ENCODE peak calls at places on chromosomes 3 and 15, in nine cellular contexts. C, T, Z, F, U, R, L, S and W are unnamed samples.

GRCh38 chr3:152400912-152401311 is 132.2 kb downstream of the MBNL1 start:
- DNase-seq in L (no peak), R (no peak), F (peak), Z (no peak), U (no peak), S (no peak), C (peak), T (no peak), W (peak)

GRCh38 chr3:30934208-30934550 is 39.7 kb upstream of the GADL1 start:
- DNase-seq in T (no peak), R (no peak), U (no peak), Z (no peak), S (no peak), C (peak), F (peak), L (no peak), W (peak)

GRCh38 chr15:60787737-60788513 is 309.0 kb upstream of the ICE2 start:
- DNase-seq in R (no peak), U (no peak), T (no peak), L (no peak), S (no peak), F (no peak), Z (no peak), C (peak), W (no peak)

GRCh38 chr3:129026728-129027543 is 25.8 kb downstream of the EFCC1 start:
- DNase-seq in U (peak), S (peak), L (peak), R (peak), F (peak), Z (peak), C (peak), T (peak), W (no peak)

GRCh38 chr15:63236272-63236671 is 41.1 kb upstream of the APH1B start:
- DNase-seq in Z (no peak), R (no peak), C (peak), F (peak), L (no peak), S (no peak), U (no peak), T (no peak), W (no peak)

GRCh38 chr3:134885877-134886621 is 91.0 kb downstream of the EPHB1 start:
- DNase-seq in Z (no peak), T (no peak), L (no peak), R (no peak), S (no peak), U (no peak), F (peak), C (peak), W (peak)

GRCh38 chr3:46868948-46869347 is 5.7 kb upstream of the MYL3 start:
- DNase-seq in U (no peak), T (no peak), R (no peak), F (no peak), Z (peak), L (no peak), C (no peak), S (no peak), W (no peak)

GRCh38 chr3:139894638-139894989 is 40.4 kb upstream of the CLSTN2 start:
- DNase-seq in L (no peak), C (no peak), U (no peak), T (no peak), F (no peak), S (no peak), R (no peak), Z (no peak), W (no peak)

GRCh38 chr3:108863799-108864135 is 41.2 kb downstream of the TRAT1 start:
- DNase-seq in F (no peak), L (no peak), U (no peak), T (no peak), C (no peak), S (no peak), Z (no peak), R (no peak), W (no peak)

GRCh38 chr15:59069430-59069829 is 35.5 kb upstream of the CCNB2 start:
- DNase-seq in U (no peak), F (no peak), S (no peak), T (no peak), Z (no peak), R (no peak), C (no peak), L (no peak), W (no peak)

GRCh38 chr15:95024388-95024787 is 793.0 kb downstream of the MCTP2 start:
- DNase-seq in S (no peak), T (no peak), Z (no peak), R (no peak), C (peak), U (no peak), F (peak), L (no peak), W (peak)

GRCh38 chr3:31132132-31132769 is 237.8 kb upstream of the GADL1 start:
- DNase-seq in L (no peak), T (no peak), U (no peak), R (no peak), F (peak), C (peak), S (no peak), Z (no peak), W (peak)

GRCh38 chr3:188296761-188297689 is 143.1 kb downstream of the LPP start:
- DNase-seq in S (no peak), T (no peak), L (no peak), F (peak), Z (no peak), C (peak), U (no peak), R (no peak), W (peak)

GRCh38 chr3:136916200-136916599 is 41.6 kb upstream of the IL20RB start:
- DNase-seq in S (no peak), U (no peak), L (no peak), Z (no peak), R (no peak), F (no peak), C (no peak), T (no peak), W (no peak)

GRCh38 chr3:142646020-142646783 is 50.0 kb downstream of the PLS1 start:
- DNase-seq in C (no peak), R (no peak), L (no peak), F (no peak), Z (no peak), T (no peak), U (no peak), S (no peak), W (no peak)

GRCh38 chr3:148269816-148270215 is 427.9 kb upstream of the AGTR1 start:
- DNase-seq in F (peak), S (no peak), T (no peak), U (no peak), Z (no peak), L (no peak), R (no peak), C (peak), W (no peak)

DNA sequence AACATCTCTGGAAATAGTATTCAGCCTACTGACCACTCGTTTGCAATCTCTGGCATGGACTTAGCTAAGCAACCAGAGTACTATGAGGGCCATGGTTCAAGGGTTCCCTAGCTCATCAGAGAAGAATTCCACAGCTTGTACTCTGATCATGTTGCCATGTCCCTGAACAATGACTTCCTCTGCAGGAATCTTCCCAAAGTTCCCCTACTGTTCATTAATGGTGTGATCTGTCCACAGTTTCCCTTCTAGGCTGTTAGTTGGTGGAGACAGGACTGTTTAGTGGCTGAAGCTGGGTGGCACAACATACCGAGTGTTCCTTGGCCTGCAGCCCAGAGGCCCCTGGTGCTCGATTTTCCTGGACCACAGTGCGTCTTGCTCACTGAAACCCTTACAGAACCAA is 44.4 kb upstream of the GALNT15 start:
- DNase-seq in Z (no peak), L (no peak), R (no peak), T (no peak), U (peak), S (no peak), C (peak), F (peak), W (peak)
- TF ChIP-seq CTCF in Z (no peak), L (no peak), R (no peak), T (no peak), U (no peak), S (no peak), C (no peak), F (no peak), W (peak)

GRCh38 chr3:65971281-65972252 is 67.2 kb downstream of the MAGI1 start:
- DNase-seq in C (no peak), S (no peak), Z (no peak), U (no peak), T (no peak), L (no peak), R (no peak), F (peak), W (no peak)

GRCh38 chr3:65975031-65975430 is 63.7 kb downstream of the MAGI1 start:
- DNase-seq in S (no peak), L (no peak), U (no peak), R (no peak), T (no peak), F (no peak), Z (no peak), C (no peak), W (no peak)

GRCh38 chr3:65968996-65969395 is 69.7 kb downstream of the MAGI1 start:
- DNase-seq in Z (no peak), L (no peak), R (no peak), F (no peak), U (no peak), S (no peak), C (no peak), T (no peak), W (no peak)

GRCh38 chr3:65974505-65974904 is 64.2 kb downstream of the MAGI1 start:
- DNase-seq in L (no peak), S (no peak), T (no peak), F (no peak), Z (no peak), U (no peak), C (peak), R (no peak), W (no peak)

DNA sequence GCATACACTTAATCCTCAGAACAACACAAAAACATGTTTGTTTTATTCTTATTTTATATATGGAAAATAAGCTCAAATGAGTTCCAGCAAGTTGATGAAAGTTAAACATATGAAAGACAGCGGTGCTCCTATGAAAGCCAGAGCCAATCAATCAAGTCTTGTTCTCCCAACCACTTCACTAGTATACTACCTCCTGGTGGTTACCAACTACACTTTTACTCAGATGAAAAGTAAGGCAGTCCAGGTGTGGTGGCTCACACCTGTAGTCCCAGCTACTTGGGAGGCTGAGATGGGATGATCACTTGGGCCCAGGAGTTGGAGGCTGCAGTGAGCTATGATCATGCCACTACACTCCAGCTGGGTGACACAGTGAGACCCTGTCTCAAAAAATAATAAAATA is 66.0 kb downstream of the MAGI1 start:
- DNase-seq in C (no peak), F (no peak), R (no peak), L (no peak), U (no peak), T (no peak), Z (no peak), S (no peak), W (no peak)
- TF ChIP-seq CTCF in C (no peak), F (no peak), R (peak), L (no peak), U (no peak), T (no peak), Z (no peak), S (no peak), W (no peak)

GRCh38 chr15:45253330-45253729 is 1.3 kb downstream of the SLC28A2 start:
- DNase-seq in T (no peak), L (no peak), R (no peak), U (no peak), Z (no peak), C (no peak), F (no peak), S (no peak), W (no peak)
- TF ChIP-seq CTCF in T (no peak), L (no peak), R (peak), U (no peak), Z (no peak), C (peak), F (peak), S (peak), W (peak)

DNA sequence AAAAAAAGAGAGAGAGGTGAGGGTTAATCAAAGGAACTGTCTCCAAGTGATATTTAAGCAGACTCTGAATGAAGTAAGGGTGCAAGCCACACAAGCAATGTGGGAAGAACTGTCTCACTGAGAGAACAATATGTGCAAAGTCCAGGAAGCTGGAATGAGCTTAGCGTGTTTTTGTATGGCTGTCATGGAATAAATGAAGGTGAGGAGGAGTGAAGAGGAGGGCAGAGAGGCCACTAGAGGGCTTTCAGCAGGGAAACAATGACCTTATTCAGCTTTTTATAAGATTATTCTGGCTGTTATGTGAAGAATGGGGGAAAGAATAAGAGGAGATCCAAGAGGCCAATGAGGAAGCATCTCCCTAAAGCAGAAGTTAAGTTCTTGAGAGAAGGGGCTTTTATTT is 86.9 kb upstream of the COL8A1 start:
- DNase-seq in Z (no peak), L (no peak), S (no peak), C (no peak), R (no peak), U (no peak), F (no peak), T (no peak), W (no peak)
- TF ChIP-seq CTCF in Z (no peak), L (no peak), S (peak), C (peak), R (peak), U (no peak), F (peak), T (no peak), W (peak)

GRCh38 chr3:69386535-69387385 is 872 bp upstream of the FRMD4B start:
- DNase-seq in T (no peak), R (no peak), Z (no peak), S (no peak), L (no peak), F (no peak), U (no peak), C (no peak), W (no peak)

GRCh38 chr3:69384379-69384778 is 1.5 kb downstream of the FRMD4B start:
- DNase-seq in L (no peak), T (no peak), S (no peak), Z (no peak), R (no peak), U (no peak), C (no peak), F (no peak), W (no peak)

GRCh38 chr3:69388241-69388640 is 2.4 kb upstream of the FRMD4B start:
- DNase-seq in U (no peak), T (no peak), R (no peak), S (no peak), Z (no peak), C (no peak), L (no peak), F (no peak), W (no peak)

GRCh38 chr3:69385033-69385722 is 710 bp downstream of the FRMD4B start:
- DNase-seq in Z (no peak), C (no peak), T (no peak), L (no peak), U (no peak), S (peak), F (no peak), R (no peak), W (no peak)

DNA sequence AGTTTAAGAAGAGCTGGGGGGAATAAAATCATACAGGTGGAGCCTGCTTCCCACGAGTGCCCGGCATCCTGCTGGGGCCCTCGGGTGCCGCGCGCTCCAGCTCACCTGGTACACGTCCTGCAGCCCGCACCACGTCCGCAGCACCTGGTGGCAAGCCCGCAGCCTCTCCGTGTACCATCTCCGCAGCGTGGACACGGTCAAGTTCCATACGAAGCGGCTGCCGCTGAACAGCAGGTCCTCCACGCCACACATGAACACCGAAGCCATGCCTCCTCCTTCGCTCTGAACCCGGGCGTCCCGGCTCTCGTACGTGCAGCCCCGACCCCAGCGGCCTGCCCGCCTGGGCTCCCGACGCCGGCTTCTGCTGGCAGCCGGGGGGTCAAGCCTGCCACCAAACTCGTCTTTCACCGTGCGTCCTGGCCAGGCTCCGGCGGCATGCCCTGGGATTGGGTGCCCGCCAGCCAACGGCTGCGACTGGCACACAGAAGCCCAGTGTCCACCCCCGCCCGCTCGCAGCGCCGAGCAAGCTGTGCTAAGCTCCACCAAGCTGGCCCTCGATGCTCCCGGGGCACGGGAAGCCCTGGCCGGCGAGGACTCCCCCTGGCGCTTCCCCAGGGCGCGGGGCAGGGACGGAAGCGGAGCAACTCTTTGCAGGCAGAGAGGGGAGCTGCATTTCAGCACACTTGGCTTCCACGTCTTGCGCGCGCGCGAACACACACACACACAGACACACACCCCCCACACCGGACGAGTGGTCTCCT is at the start of gene FRMD4B:
- DNase-seq in C (peak), T (no peak), S (peak), L (peak), R (peak), U (peak), Z (peak), F (peak), W (no peak)
- TF ChIP-seq CTCF in C (no peak), T (no peak), S (peak), L (peak), R (peak), U (no peak), Z (no peak), F (no peak), W (no peak)

GRCh38 chr3:33373082-33373437 is 67.1 kb downstream of the UBP1 start:
- DNase-seq in C (no peak), T (no peak), Z (no peak), R (no peak), U (no peak), F (no peak), S (no peak), L (no peak), W (no peak)
- TF ChIP-seq CTCF in C (no peak), T (no peak), Z (no peak), R (no peak), U (no peak), F (no peak), S (no peak), L (peak), W (no peak)